ENCODE peak calls at places on chromosomes 3 and 15, in six cellular contexts. One of them, this sample, is unnamed.

GRCh38 chr15:80577552-80578205 is 117.4 kb upstream of the ABHD17C start:
- DNase-seq in H1: no peak
- DNase-seq in GM12878: no peak
- DNase-seq in SK-N-SH: no peak
- DNase-seq in HepG2: no peak
- DNase-seq in K562: no peak
- DNase-seq in this sample: no peak

GRCh38 chr3:172154768-172155649 is 115.6 kb downstream of the FNDC3B start:
- DNase-seq in H1: no peak
- DNase-seq in GM12878: no peak
- DNase-seq in SK-N-SH: no peak
- DNase-seq in HepG2: no peak
- DNase-seq in K562: no peak
- DNase-seq in this sample: no peak

GRCh38 chr15:72961326-72961725 is 90.9 kb upstream of the NEO1 start:
- DNase-seq in H1: no peak
- DNase-seq in GM12878: no peak
- DNase-seq in SK-N-SH: no peak
- DNase-seq in HepG2: no peak
- DNase-seq in K562: no peak
- DNase-seq in this sample: no peak

GRCh38 chr3:37030573-37030972 is 37.3 kb downstream of the MLH1 start:
- DNase-seq in H1: no peak
- DNase-seq in GM12878: no peak
- DNase-seq in SK-N-SH: no peak
- DNase-seq in HepG2: no peak
- DNase-seq in K562: no peak
- DNase-seq in this sample: no peak

GRCh38 chr3:18946524-18946923 is 201.8 kb upstream of the KCNH8 start:
- DNase-seq in H1: no peak
- DNase-seq in GM12878: no peak
- DNase-seq in SK-N-SH: no peak
- DNase-seq in HepG2: peak
- DNase-seq in K562: no peak
- DNase-seq in this sample: peak

GRCh38 chr3:84547207-84547606 is 411.6 kb upstream of the CADM2 start:
- DNase-seq in H1: no peak
- DNase-seq in GM12878: no peak
- DNase-seq in SK-N-SH: no peak
- DNase-seq in HepG2: no peak
- DNase-seq in K562: no peak
- DNase-seq in this sample: no peak

GRCh38 chr3:48919215-48920138 is 835 bp downstream of the ARIH2 start:
- DNase-seq in H1: no peak
- DNase-seq in GM12878: no peak
- DNase-seq in SK-N-SH: peak
- DNase-seq in HepG2: peak
- DNase-seq in K562: peak
- DNase-seq in this sample: peak

GRCh38 chr15:89299896-89300295 is 34.7 kb downstream of the POLG start:
- DNase-seq in H1: no peak
- DNase-seq in GM12878: no peak
- DNase-seq in SK-N-SH: no peak
- DNase-seq in HepG2: no peak
- DNase-seq in K562: no peak
- DNase-seq in this sample: no peak

GRCh38 chr15:52558196-52558595 is 10.6 kb downstream of the ARPP19 start:
- DNase-seq in H1: no peak
- DNase-seq in GM12878: peak
- DNase-seq in SK-N-SH: no peak
- DNase-seq in HepG2: no peak
- DNase-seq in K562: peak
- DNase-seq in this sample: no peak

GRCh38 chr3:143755978-143756377 is 92.3 kb downstream of the SLC9A9 start:
- DNase-seq in H1: no peak
- DNase-seq in GM12878: no peak
- DNase-seq in SK-N-SH: no peak
- DNase-seq in HepG2: no peak
- DNase-seq in K562: no peak
- DNase-seq in this sample: no peak

GRCh38 chr3:21703291-21703690 is 47.7 kb downstream of the ZNF385D start:
- DNase-seq in H1: no peak
- DNase-seq in GM12878: no peak
- DNase-seq in SK-N-SH: no peak
- DNase-seq in HepG2: no peak
- DNase-seq in K562: no peak
- DNase-seq in this sample: no peak

GRCh38 chr3:138942271-138942670 is 4.7 kb downstream of the FOXL2 start:
- DNase-seq in H1: no peak
- DNase-seq in GM12878: no peak
- DNase-seq in SK-N-SH: no peak
- DNase-seq in HepG2: no peak
- DNase-seq in K562: no peak
- DNase-seq in this sample: no peak

GRCh38 chr3:18683900-18684299 is 258.8 kb upstream of the SATB1 start:
- DNase-seq in H1: no peak
- DNase-seq in GM12878: no peak
- DNase-seq in SK-N-SH: no peak
- DNase-seq in HepG2: no peak
- DNase-seq in K562: no peak
- DNase-seq in this sample: no peak

GRCh38 chr3:196012941-196013471 is 68.9 kb downstream of the TFRC start:
- DNase-seq in H1: no peak
- DNase-seq in GM12878: no peak
- DNase-seq in SK-N-SH: no peak
- DNase-seq in HepG2: no peak
- DNase-seq in K562: no peak
- DNase-seq in this sample: no peak

GRCh38 chr15:20659265-20659664 is 117.7 kb upstream of the GOLGA6L6 start:
- DNase-seq in H1: no peak
- DNase-seq in GM12878: no peak
- DNase-seq in SK-N-SH: no peak
- DNase-seq in HepG2: no peak
- DNase-seq in K562: no peak
- DNase-seq in this sample: no peak

GRCh38 chr3:14175383-14176037 is 2.9 kb downstream of the XPC start:
- DNase-seq in H1: no peak
- DNase-seq in GM12878: peak
- DNase-seq in SK-N-SH: no peak
- DNase-seq in HepG2: no peak
- DNase-seq in K562: peak
- DNase-seq in this sample: no peak

GRCh38 chr3:123083446-123084124 is 16.8 kb downstream of the PDIA5 start:
- DNase-seq in H1: no peak
- DNase-seq in GM12878: no peak
- DNase-seq in SK-N-SH: no peak
- DNase-seq in HepG2: no peak
- DNase-seq in K562: no peak
- DNase-seq in this sample: no peak

GRCh38 chr3:120568198-120568523 is 28.0 kb upstream of the NDUFB4 start:
- DNase-seq in H1: no peak
- DNase-seq in GM12878: no peak
- DNase-seq in SK-N-SH: no peak
- DNase-seq in HepG2: no peak
- DNase-seq in K562: no peak
- DNase-seq in this sample: no peak

GRCh38 chr3:120568624-120569023 is 27.5 kb upstream of the NDUFB4 start:
- DNase-seq in H1: no peak
- DNase-seq in GM12878: no peak
- DNase-seq in SK-N-SH: no peak
- DNase-seq in HepG2: no peak
- DNase-seq in K562: no peak
- DNase-seq in this sample: peak

GRCh38 chr3:120572027-120572426 is 24.1 kb upstream of the NDUFB4 start:
- DNase-seq in H1: no peak
- DNase-seq in GM12878: no peak
- DNase-seq in SK-N-SH: no peak
- DNase-seq in HepG2: no peak
- DNase-seq in K562: peak
- DNase-seq in this sample: no peak

GRCh38 chr3:120567370-120568197 is 28.6 kb upstream of the NDUFB4 start:
- DNase-seq in H1: no peak
- DNase-seq in GM12878: no peak
- DNase-seq in SK-N-SH: peak
- DNase-seq in HepG2: peak
- DNase-seq in K562: peak
- DNase-seq in this sample: no peak

DNA sequence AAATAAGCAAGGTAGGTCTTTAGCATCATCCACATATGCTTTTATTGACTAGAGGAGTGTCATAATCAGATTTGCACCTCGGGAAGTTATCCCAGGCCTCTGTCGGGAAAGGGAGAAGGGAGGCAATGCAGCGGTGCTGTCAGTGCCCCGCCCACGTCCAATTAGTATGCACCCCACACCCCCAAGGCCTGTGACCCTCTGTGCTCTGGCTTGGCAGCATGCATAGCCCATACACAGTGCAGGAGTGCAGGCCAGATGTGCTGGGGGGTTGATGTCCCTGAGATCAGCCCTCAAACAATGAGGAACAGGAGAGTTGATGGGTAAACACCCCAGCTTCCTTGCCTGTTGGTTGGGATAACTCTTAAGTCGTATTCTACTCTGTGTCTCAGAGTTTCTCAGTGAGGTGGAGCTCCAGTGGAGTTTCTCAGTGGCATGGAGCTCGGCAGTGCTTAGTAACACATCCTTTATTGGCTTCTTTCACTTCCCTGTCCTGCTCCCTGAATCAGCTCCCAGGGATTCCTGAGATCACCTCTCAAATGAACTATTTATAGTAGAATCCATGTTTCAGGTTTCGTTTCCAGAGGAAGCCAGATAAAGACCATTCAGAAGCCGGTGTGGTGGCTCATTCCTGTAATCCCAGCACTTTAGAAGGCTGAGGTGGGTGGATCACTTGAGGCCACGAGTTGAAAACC is 26.8 kb upstream of the NDUFB4 start:
- DNase-seq in H1: no peak
- DNase-seq in GM12878: no peak
- DNase-seq in SK-N-SH: no peak
- DNase-seq in HepG2: no peak
- DNase-seq in K562: no peak
- DNase-seq in this sample: no peak
- H3K4me3 ChIP-seq in H1: no peak
- H3K4me3 ChIP-seq in GM12878: no peak
- H3K4me3 ChIP-seq in SK-N-SH: no peak
- H3K4me3 ChIP-seq in HepG2: no peak
- H3K4me3 ChIP-seq in K562: no peak
- H3K4me3 ChIP-seq in this sample: no peak

GRCh38 chr3:46670000-46670890 is 23.2 kb downstream of the ALS2CL start:
- DNase-seq in H1: peak
- DNase-seq in GM12878: no peak
- DNase-seq in SK-N-SH: peak
- DNase-seq in HepG2: no peak
- DNase-seq in K562: no peak
- DNase-seq in this sample: no peak
- TF ChIP-seq GABPA in H1: no peak
- TF ChIP-seq GABPA in GM12878: no peak
- TF ChIP-seq GABPA in SK-N-SH: no peak
- TF ChIP-seq GABPA in HepG2: no peak
- TF ChIP-seq GABPA in K562: no peak
- TF ChIP-seq GABPA in this sample: no peak

GRCh38 chr15:84731774-84732173 is 15.8 kb upstream of the SEC11A start:
- DNase-seq in H1: no peak
- DNase-seq in GM12878: no peak
- DNase-seq in SK-N-SH: no peak
- DNase-seq in HepG2: no peak
- DNase-seq in K562: no peak
- DNase-seq in this sample: no peak

GRCh38 chr15:84737005-84737404 is 11.4 kb upstream of the ZNF592 start:
- DNase-seq in H1: no peak
- DNase-seq in GM12878: no peak
- DNase-seq in SK-N-SH: no peak
- DNase-seq in HepG2: no peak
- DNase-seq in K562: no peak
- DNase-seq in this sample: no peak

GRCh38 chr15:84736375-84736774 is 12.0 kb upstream of the ZNF592 start:
- DNase-seq in H1: no peak
- DNase-seq in GM12878: peak
- DNase-seq in SK-N-SH: no peak
- DNase-seq in HepG2: no peak
- DNase-seq in K562: no peak
- DNase-seq in this sample: no peak

GRCh38 chr15:84740691-84741090 is 7.7 kb upstream of the ZNF592 start:
- DNase-seq in H1: no peak
- DNase-seq in GM12878: no peak
- DNase-seq in SK-N-SH: no peak
- DNase-seq in HepG2: no peak
- DNase-seq in K562: no peak
- DNase-seq in this sample: no peak

DNA sequence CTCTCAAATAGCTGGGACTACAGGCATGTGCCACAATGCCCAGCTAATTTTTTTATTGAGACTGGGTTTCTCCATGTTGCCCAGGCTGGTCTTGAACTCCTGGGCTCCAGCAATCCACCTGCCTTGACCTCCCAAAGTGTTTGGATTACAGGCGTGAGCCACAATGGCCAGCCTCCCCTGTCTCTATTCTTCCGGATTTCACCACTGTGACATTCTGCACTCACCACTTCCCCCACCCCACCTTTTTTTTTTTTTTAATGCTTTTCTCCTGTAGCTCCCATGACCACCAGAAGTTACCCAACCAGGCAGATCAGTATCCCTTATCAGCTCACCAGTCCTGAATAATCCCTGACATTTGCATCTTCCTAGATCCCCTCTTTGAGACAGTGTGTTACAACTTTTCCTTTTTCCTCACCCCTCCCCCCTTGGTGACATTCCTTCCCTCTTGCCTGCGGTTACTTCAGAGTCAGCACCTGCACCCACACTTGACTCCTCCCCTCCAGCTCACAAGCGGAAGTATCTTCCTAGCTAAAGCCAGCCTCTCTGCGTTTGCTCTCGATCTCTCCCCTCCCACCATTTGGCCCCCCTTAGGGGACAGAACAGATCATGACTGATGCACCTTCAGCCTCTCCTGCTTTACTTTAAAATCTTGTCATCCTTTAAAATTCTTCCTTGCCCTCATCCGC is 13.5 kb upstream of the ZNF592 start:
- DNase-seq in H1: peak
- DNase-seq in GM12878: peak
- DNase-seq in SK-N-SH: no peak
- DNase-seq in HepG2: peak
- DNase-seq in K562: peak
- DNase-seq in this sample: peak
- H3K4me3 ChIP-seq in H1: peak
- H3K4me3 ChIP-seq in GM12878: peak
- H3K4me3 ChIP-seq in SK-N-SH: no peak
- H3K4me3 ChIP-seq in HepG2: no peak
- H3K4me3 ChIP-seq in K562: peak
- H3K4me3 ChIP-seq in this sample: no peak

GRCh38 chr15:33866101-33866737 is 102.1 kb upstream of the CHRM5 start:
- DNase-seq in H1: no peak
- DNase-seq in GM12878: no peak
- DNase-seq in SK-N-SH: no peak
- DNase-seq in HepG2: no peak
- DNase-seq in K562: no peak
- DNase-seq in this sample: no peak

GRCh38 chr15:33874156-33874555 is 94.1 kb upstream of the CHRM5 start:
- DNase-seq in H1: no peak
- DNase-seq in GM12878: no peak
- DNase-seq in SK-N-SH: no peak
- DNase-seq in HepG2: no peak
- DNase-seq in K562: no peak
- DNase-seq in this sample: no peak

GRCh38 chr15:33872761-33873106 is 95.6 kb upstream of the CHRM5 start:
- DNase-seq in H1: no peak
- DNase-seq in GM12878: no peak
- DNase-seq in SK-N-SH: no peak
- DNase-seq in HepG2: no peak
- DNase-seq in K562: no peak
- DNase-seq in this sample: no peak

GRCh38 chr15:33871911-33872760 is 96.2 kb upstream of the CHRM5 start:
- DNase-seq in H1: no peak
- DNase-seq in GM12878: no peak
- DNase-seq in SK-N-SH: peak
- DNase-seq in HepG2: no peak
- DNase-seq in K562: no peak
- DNase-seq in this sample: no peak
- TF ChIP-seq GABPA in H1: no peak
- TF ChIP-seq GABPA in GM12878: no peak
- TF ChIP-seq GABPA in SK-N-SH: no peak
- TF ChIP-seq GABPA in HepG2: no peak
- TF ChIP-seq GABPA in K562: no peak
- TF ChIP-seq GABPA in this sample: no peak

This sample was measured in HL-60.